ENCODE peak calls at places on chromosome 9, in six cellular contexts. D is CD8-positive, alpha-beta T cell; W is mucosa of descending colon; O is heart right ventricle; Y is mammary epithelial cell; J is fibroblast of lung. F is an unnamed sample. For H3K4me1, the result is how much of the 10 kb centered on the place peaks cover.

GRCh38 chr9:131663288-131663687 is 76.6 kb downstream of the RAPGEF1 start:
- DNase-seq in D (no peak), W (no peak), O (no peak), Y (no peak), J (no peak), F (no peak)

GRCh38 chr9:113886003-113886324 is 9.9 kb downstream of the ZNF618 start:
- DNase-seq in D (no peak), W (no peak), O (no peak), Y (no peak), J (peak), F (no peak)

GRCh38 chr9:18472915-18473314 is 1.0 kb upstream of the ADAMTSL1 start:
- DNase-seq in D (no peak), W (no peak), O (peak), Y (no peak), J (peak), F (no peak)

GRCh38 chr9:121972501-121972981 is 120.6 kb downstream of the TTLL11 start:
- DNase-seq in D (no peak), W (peak), O (no peak), Y (peak), J (peak), F (no peak)

GRCh38 chr9:100473271-100474081 is 527 bp downstream of the TMEFF1 start:
- DNase-seq in D (peak), W (peak), O (no peak), Y (peak), J (peak), F (no peak)

GRCh38 chr9:115628426-115628825 is 510.5 kb upstream of the TNC start:
- DNase-seq in D (no peak), W (no peak), O (no peak), Y (no peak), J (no peak), F (no peak)

GRCh38 chr9:105444130-105444529 is 3.7 kb upstream of the FSD1L start:
- DNase-seq in D (no peak), W (no peak), O (no peak), Y (peak), J (peak), F (no peak)

GRCh38 chr9:131999692-132000551 is 79.7 kb downstream of the MED27 start:
- DNase-seq in D (no peak), W (no peak), O (no peak), Y (peak), J (peak), F (no peak)

GRCh38 chr9:69028754-69029153 is 6.8 kb upstream of the FXN start:
- DNase-seq in D (peak), W (no peak), O (no peak), Y (no peak), J (peak), F (no peak)

GRCh38 chr9:134346840-134347239 is 20.6 kb downstream of the RXRA start:
- DNase-seq in D (no peak), W (no peak), O (no peak), Y (no peak), J (no peak), F (no peak)

GRCh38 chr9:92140074-92140753 is 25.0 kb upstream of the SPTLC1 start:
- DNase-seq in D (peak), W (peak), O (peak), Y (peak), J (peak), F (peak)

GRCh38 chr9:93665566-93666278 is 89.3 kb downstream of the PHF2 start:
- DNase-seq in D (no peak), W (no peak), O (no peak), Y (no peak), J (no peak), F (peak)

GRCh38 chr9:110895141-110895912 is 142.9 kb downstream of the LPAR1 start:
- DNase-seq in D (no peak), W (no peak), O (peak), Y (no peak), J (no peak), F (peak)

GRCh38 chr9:88988796-88989641 is 2.2 kb upstream of the S1PR3 start:
- DNase-seq in D (no peak), W (no peak), O (no peak), Y (peak), J (peak), F (no peak)

GRCh38 chr9:116189683-116190082 is 36.1 kb downstream of the PAPPA start:
- DNase-seq in D (no peak), W (no peak), O (no peak), Y (no peak), J (no peak), F (no peak)

GRCh38 chr9:89601856-89602562 is 2.8 kb upstream of the GADD45G start:
- DNase-seq in D (no peak), W (no peak), O (no peak), Y (no peak), J (no peak), F (no peak)

GRCh38 chr9:88319936-88320747 is 68.1 kb upstream of the SPIN1 start:
- DNase-seq in D (no peak), W (no peak), O (no peak), Y (no peak), J (peak), F (no peak)

GRCh38 chr9:35801328-35802128 is 10.1 kb downstream of the NPR2 start:
- DNase-seq in D (no peak), W (no peak), O (no peak), Y (no peak), J (no peak), F (no peak)

GRCh38 chr9:83336696-83337095 is 201.5 kb downstream of the FRMD3 start:
- DNase-seq in D (no peak), W (no peak), O (no peak), Y (peak), J (peak), F (no peak)

GRCh38 chr9:122087406-122088200 is 5.5 kb downstream of the TTLL11 start:
- DNase-seq in D (no peak), W (no peak), O (no peak), Y (no peak), J (peak), F (no peak)

GRCh38 chr9:75186767-75187380 is 98.6 kb downstream of the OSTF1 start:
- DNase-seq in D (no peak), W (no peak), O (no peak), Y (no peak), J (no peak), F (no peak)

GRCh38 chr9:137168907-137169763 is 716 bp downstream of the LRRC26 start:
- DNase-seq in D (no peak), W (peak), O (no peak), Y (peak), J (peak), F (no peak)

GRCh38 chr9:82273121-82273520 is 284.5 kb downstream of the SPATA31D1 start:
- DNase-seq in D (no peak), W (no peak), O (no peak), Y (peak), J (peak), F (no peak)

GRCh38 chr9:134964686-134965085 is 47.0 kb upstream of the FCN1 start:
- DNase-seq in D (no peak), W (no peak), O (no peak), Y (no peak), J (no peak), F (no peak)

GRCh38 chr9:17578911-17579793 is at the start of gene SH3GL2:
- DNase-seq in D (no peak), W (peak), O (peak), Y (peak), J (peak), F (peak)

GRCh38 chr9:120851386-120851922 is 8.7 kb upstream of the PSMD5 start:
- DNase-seq in D (no peak), W (no peak), O (no peak), Y (no peak), J (no peak), F (no peak)

GRCh38 chr9:72362680-72363139 is 2.3 kb downstream of the ZFAND5 start:
- DNase-seq in D (peak), W (peak), O (peak), Y (peak), J (peak), F (peak)

GRCh38 chr9:7656648-7657047 is 142.9 kb downstream of the DMAC1 start:
- DNase-seq in D (no peak), W (peak), O (peak), Y (peak), J (no peak), F (no peak)

GRCh38 chr9:36559036-36559695 is 13.5 kb upstream of the MELK start:
- DNase-seq in D (no peak), W (no peak), O (no peak), Y (no peak), J (peak), F (no peak)

GRCh38 chr9:114570742-114571141 is 16.8 kb upstream of the ATP6V1G1 start:
- DNase-seq in D (no peak), W (no peak), O (no peak), Y (no peak), J (no peak), F (no peak)

GRCh38 chr9:34957492-34958410 is at the start of gene PHF24:
- DNase-seq in D (peak), W (no peak), O (no peak), Y (no peak), J (no peak), F (no peak)

GRCh38 chr9:114078781-114079156 is 669 bp upstream of the AMBP start:
- DNase-seq in D (no peak), W (no peak), O (no peak), Y (no peak), J (no peak), F (no peak)

GRCh38 chr9:2229109-2229733 is 214.1 kb downstream of the SMARCA2 start:
- DNase-seq in D (no peak), W (no peak), O (no peak), Y (peak), J (no peak), F (no peak)

GRCh38 chr9:129489838-129490582 is 130.9 kb downstream of the C9orf50 start:
- DNase-seq in D (peak), W (peak), O (peak), Y (no peak), J (peak), F (no peak)

GRCh38 chr9:125472926-125473701 is 211.5 kb downstream of the GAPVD1 start:
- DNase-seq in D (no peak), W (peak), O (peak), Y (no peak), J (peak), F (peak)

GRCh38 chr9:135366104-135366503 is 113.5 kb upstream of the PPP1R26 start:
- DNase-seq in D (no peak), W (no peak), O (no peak), Y (no peak), J (no peak), F (no peak)

GRCh38 chr9:21936161-21936560 is 58.0 kb downstream of the CDKN2A start:
- DNase-seq in D (no peak), W (no peak), O (no peak), Y (no peak), J (peak), F (no peak)

GRCh38 chr9:21931428-21931827 is 62.8 kb downstream of the CDKN2A start:
- DNase-seq in D (no peak), W (no peak), O (no peak), Y (no peak), J (peak), F (no peak)

GRCh38 chr9:21933281-21933680 is 60.9 kb downstream of the CDKN2A start:
- DNase-seq in D (no peak), W (no peak), O (no peak), Y (peak), J (peak), F (no peak)

GRCh38 chr9:21935631-21936030 is 58.6 kb downstream of the CDKN2A start:
- DNase-seq in D (no peak), W (no peak), O (no peak), Y (no peak), J (no peak), F (no peak)

DNA sequence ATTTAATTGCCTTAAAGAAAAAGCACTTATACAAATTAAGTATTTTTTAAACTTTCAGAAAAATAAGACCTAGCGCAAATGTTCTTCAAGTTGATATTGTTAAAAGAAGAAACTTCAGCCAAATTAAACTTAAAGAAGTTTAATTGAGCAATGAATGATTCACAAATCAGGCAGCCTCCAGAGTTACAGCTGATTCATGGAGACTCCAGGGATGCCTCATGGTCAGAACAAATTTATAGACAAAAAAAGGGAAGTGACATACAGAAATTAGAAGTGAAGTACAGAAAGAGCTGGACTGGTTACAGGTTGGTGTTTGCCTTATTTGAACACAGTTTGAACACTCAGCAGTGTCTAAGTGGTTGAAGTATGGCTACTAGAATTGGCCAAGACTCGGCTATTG is 60.3 kb downstream of the CDKN2A start:
- DNase-seq in D (no peak), W (no peak), O (no peak), Y (peak), J (peak), F (no peak)
- TF ChIP-seq CTCF in D (no peak), W (no peak), O (no peak), Y (no peak), J (no peak), F (no peak)

GRCh38 chr9:112755059-112755458 is 4.5 kb downstream of the SNX30 start:
- DNase-seq in D (no peak), W (peak), O (no peak), Y (no peak), J (no peak), F (no peak)
- H3K4me1 ChIP-seq in D (half or more), W (half or more), O (half or more), Y (half or more), J (under half), F (half or more)

DNA sequence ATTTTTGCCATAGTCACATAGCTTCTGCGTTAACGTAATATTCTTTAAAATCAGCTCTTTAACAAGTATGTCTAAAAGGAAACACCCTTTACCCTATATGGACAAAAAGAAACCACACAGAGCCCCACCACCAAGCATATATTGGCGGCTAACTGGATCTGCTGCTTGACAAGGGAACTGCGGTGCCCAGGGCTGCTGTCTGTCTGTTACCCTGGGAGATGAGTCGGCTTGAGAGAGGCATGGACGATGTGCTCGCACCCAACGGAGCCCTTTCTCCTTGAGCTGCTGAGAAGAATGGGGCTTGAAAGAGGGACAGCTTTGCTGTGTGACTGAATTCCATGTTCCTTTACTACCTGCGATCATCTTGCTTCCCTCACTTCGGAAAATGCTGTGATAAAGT is 158.6 kb upstream of the SHB start:
- DNase-seq in D (peak), W (no peak), O (no peak), Y (no peak), J (peak), F (no peak)
- TF ChIP-seq CTCF in D (no peak), W (no peak), O (no peak), Y (no peak), J (no peak), F (no peak)

DNA sequence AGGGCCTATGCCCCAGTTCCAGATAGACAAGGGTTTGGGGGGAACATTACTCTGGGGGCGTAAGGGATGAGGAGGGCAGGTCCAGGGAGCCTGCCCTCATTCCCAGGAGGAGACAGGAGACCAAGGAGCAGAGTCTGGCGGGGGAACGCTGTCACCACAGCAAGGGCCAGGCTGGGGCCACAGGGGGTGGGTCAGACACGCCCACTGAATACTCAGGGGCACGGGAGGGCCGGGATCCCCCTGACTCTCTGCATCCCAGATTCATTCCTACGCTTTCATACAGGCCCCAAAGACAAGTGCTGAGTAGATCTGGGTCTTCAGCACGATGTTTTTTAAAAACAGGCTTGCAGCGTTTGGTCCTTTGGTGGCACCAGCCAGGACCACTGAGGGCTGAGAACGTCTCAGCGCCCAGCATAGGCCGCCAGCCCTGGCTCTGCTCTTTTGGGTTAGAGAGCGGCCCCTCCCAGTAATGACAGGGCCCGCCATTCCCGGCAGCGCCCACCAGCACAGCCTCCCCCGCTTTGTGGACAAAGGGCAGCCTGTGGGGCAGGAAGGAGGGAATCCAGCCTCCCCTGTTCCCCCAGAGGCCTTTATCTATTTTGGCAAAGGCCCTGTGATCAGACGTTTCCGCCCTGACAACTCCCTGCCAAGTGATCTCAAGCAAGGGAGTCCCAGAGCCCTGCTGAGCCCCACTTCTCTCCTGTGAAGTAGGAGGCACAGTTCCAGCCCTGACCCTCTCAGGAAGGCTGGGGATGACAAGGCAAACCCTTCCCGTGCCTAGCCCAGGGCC is 24.9 kb downstream of the NEK6 start:
- DNase-seq in D (no peak), W (peak), O (peak), Y (no peak), J (peak), F (peak)
- H3K4me1 ChIP-seq in D (under half), W (under half), O (half or more), Y (under half), J (half or more), F (half or more)